ENCODE peak calls at places on chromosome 20, in six cellular contexts. F is effector memory CD8-positive, alpha-beta T cell; E is astrocyte of the cerebellum; H is KBM-7; K is left cardiac atrium; D is GM20000. N is an unnamed sample.
A peak's percentile ranks its signal among the peaks of the same experiment; 100 is the strongest.

GRCh38 chr20:33687370-33687915 is 1.3 kb upstream of the E2F1 start:
- DNase-seq in F (no peak), E (no peak), H (peak; percentile 89), K (no peak), D (no peak), N (peak; percentile 55)

GRCh38 chr20:45052698-45053440 is 48.1 kb downstream of the KCNS1 start:
- DNase-seq in F (peak; percentile 13), E (peak; percentile 94), H (peak; percentile 28), K (no peak), D (peak; percentile 34), N (no peak)

GRCh38 chr20:51635680-51636079 is 93.2 kb upstream of the NFATC2 start:
- DNase-seq in F (no peak), E (no peak), H (no peak), K (no peak), D (no peak), N (no peak)

GRCh38 chr20:63226020-63226943 is 9.4 kb upstream of the BIRC7 start:
- DNase-seq in F (no peak), E (no peak), H (no peak), K (no peak), D (no peak), N (no peak)

GRCh38 chr20:38395165-38395564 is 40.0 kb downstream of the SNHG17 start:
- DNase-seq in F (no peak), E (no peak), H (no peak), K (peak; percentile 45), D (no peak), N (no peak)

GRCh38 chr20:50824137-50824536 is 29.3 kb downstream of the BCAS4 start:
- DNase-seq in F (no peak), E (peak; percentile 57), H (no peak), K (peak; percentile 58), D (no peak), N (no peak)

GRCh38 chr20:13736792-13737191 is 47.9 kb downstream of the ESF1 start:
- DNase-seq in F (no peak), E (peak; percentile 18), H (no peak), K (no peak), D (no peak), N (no peak)

GRCh38 chr20:23086056-23086551 is at the start of gene CD93:
- DNase-seq in F (peak; percentile 9), E (no peak), H (peak; percentile 37), K (peak; percentile 76), D (peak; percentile 40), N (peak; percentile 79)

GRCh38 chr20:64236137-64237088 is 19.1 kb upstream of the PCMTD2 start:
- DNase-seq in F (no peak), E (no peak), H (no peak), K (peak; percentile 2), D (no peak), N (peak; percentile 32)

GRCh38 chr20:43963233-43963632 is 48.6 kb downstream of the TOX2 start:
- DNase-seq in F (no peak), E (no peak), H (no peak), K (no peak), D (no peak), N (no peak)

GRCh38 chr20:57469418-57470211 is 55.3 kb downstream of the CTCFL start:
- DNase-seq in F (no peak), E (no peak), H (no peak), K (no peak), D (no peak), N (no peak)

GRCh38 chr20:642398-643174 is 10.4 kb downstream of the SRXN1 start:
- DNase-seq in F (no peak), E (no peak), H (no peak), K (peak; percentile 48), D (peak; percentile 40), N (no peak)

GRCh38 chr20:62795023-62795761 is 1.1 kb upstream of the MRGBP start:
- DNase-seq in F (peak; percentile 51), E (no peak), H (peak; percentile 70), K (no peak), D (peak; percentile 75), N (peak; percentile 84)

GRCh38 chr20:41177636-41178035 is 40.3 kb downstream of the PLCG1 start:
- DNase-seq in F (no peak), E (peak; percentile 49), H (no peak), K (peak; percentile 60), D (no peak), N (no peak)

N was measured in Right ventricle myocardium inferior.